ENCODE peak calls at places on chromosome 6, in four cellular contexts. Q, H, A and N are unnamed samples.

GRCh38 chr6:25280617-25280990 is 1.4 kb downstream of the CARMIL1 start:
- DNase-seq in Q (no peak), A (no peak), H (no peak), N (no peak)

GRCh38 chr6:162181741-162182401 is 545.7 kb downstream of the PRKN start:
- DNase-seq in A (no peak), Q (no peak), H (no peak), N (no peak)

GRCh38 chr6:91608428-91608827 is 1021.6 kb upstream of the MAP3K7 start:
- DNase-seq in A (no peak), H (no peak), Q (no peak), N (no peak)

GRCh38 chr6:34890526-34890910 is 1.5 kb downstream of the ANKS1A start:
- DNase-seq in A (no peak), H (no peak), Q (no peak), N (no peak)

GRCh38 chr6:167130008-167130677 is 7.2 kb downstream of the CCR6 start:
- DNase-seq in Q (no peak), H (no peak), A (no peak), N (no peak)

GRCh38 chr6:29011276-29011734 is 6.2 kb upstream of the ZNF311 start:
- DNase-seq in A (no peak), H (peak; percentile 48), Q (no peak), N (no peak)

GRCh38 chr6:1042583-1043457 is 269.1 kb upstream of the FOXQ1 start:
- DNase-seq in Q (no peak), H (no peak), A (no peak), N (no peak)

GRCh38 chr6:102766946-102767345 is 1373.4 kb downstream of the GRIK2 start:
- DNase-seq in Q (no peak), A (no peak), H (no peak), N (no peak)

GRCh38 chr6:46207174-46207573 is 36.4 kb upstream of the ENPP5 start:
- DNase-seq in A (no peak), H (no peak), Q (no peak), N (no peak)

GRCh38 chr6:124882580-124883393 is 79.5 kb upstream of the RNF217 start:
- DNase-seq in Q (no peak), H (no peak), A (no peak), N (no peak)

GRCh38 chr6:159676804-159677203 is 16.2 kb downstream of the SOD2 start:
- DNase-seq in H (no peak), Q (no peak), A (no peak), N (no peak)

GRCh38 chr6:170142559-170142958 is 148.3 kb downstream of the DLL1 start:
- DNase-seq in Q (no peak), A (peak; percentile 45), H (no peak), N (no peak)

GRCh38 chr6:96499781-96500180 is 21.8 kb upstream of the UFL1 start:
- DNase-seq in Q (no peak), A (no peak), H (peak; percentile 69), N (no peak)

GRCh38 chr6:158854214-158855101 is 35.3 kb upstream of the EZR start:
- DNase-seq in H (peak; percentile 29), A (no peak), Q (no peak), N (no peak)

GRCh38 chr6:54935739-54936138 is 89.2 kb downstream of the FAM83B start:
- DNase-seq in H (no peak), Q (no peak), A (no peak), N (no peak)

GRCh38 chr6:102942206-102942605 is 1548.7 kb downstream of the GRIK2 start:
- DNase-seq in A (no peak), Q (no peak), H (no peak), N (no peak)

GRCh38 chr6:87540541-87540940 is 49.2 kb downstream of the RARS2 start:
- DNase-seq in A (no peak), Q (no peak), H (no peak), N (no peak)

GRCh38 chr6:33417127-33417902 is 592 bp downstream of the CUTA start:
- DNase-seq in H (peak; percentile 20), Q (no peak), A (no peak), N (no peak)

GRCh38 chr6:94727710-94728109 is 849.6 kb upstream of the MANEA start:
- DNase-seq in H (no peak), A (no peak), Q (no peak), N (no peak)

GRCh38 chr6:142846883-142847287 is 98.1 kb downstream of the HIVEP2 start:
- DNase-seq in A (no peak), Q (peak; percentile 85), H (no peak), N (no peak)

GRCh38 chr6:37547564-37548061 is 47.9 kb upstream of the CCDC167 start:
- DNase-seq in A (no peak), Q (no peak), H (peak; percentile 17), N (no peak)

GRCh38 chr6:112218563-112218962 is 35.8 kb downstream of the LAMA4 start:
- DNase-seq in Q (no peak), H (no peak), A (no peak), N (no peak)

GRCh38 chr6:27679308-27679967 is 206.5 kb upstream of the ZNF184 start:
- DNase-seq in A (no peak), Q (no peak), H (no peak), N (no peak)

GRCh38 chr6:162478191-162478642 is 249.3 kb downstream of the PRKN start:
- DNase-seq in A (no peak), H (no peak), Q (no peak), N (no peak)

GRCh38 chr6:146902846-146903245 is 301.4 kb upstream of the STXBP5 start:
- DNase-seq in H (no peak), Q (no peak), A (no peak), N (no peak)

GRCh38 chr6:158422629-158423238 is 110.5 kb downstream of the TULP4 start:
- DNase-seq in H (no peak), A (no peak), Q (no peak), N (no peak)

DNA sequence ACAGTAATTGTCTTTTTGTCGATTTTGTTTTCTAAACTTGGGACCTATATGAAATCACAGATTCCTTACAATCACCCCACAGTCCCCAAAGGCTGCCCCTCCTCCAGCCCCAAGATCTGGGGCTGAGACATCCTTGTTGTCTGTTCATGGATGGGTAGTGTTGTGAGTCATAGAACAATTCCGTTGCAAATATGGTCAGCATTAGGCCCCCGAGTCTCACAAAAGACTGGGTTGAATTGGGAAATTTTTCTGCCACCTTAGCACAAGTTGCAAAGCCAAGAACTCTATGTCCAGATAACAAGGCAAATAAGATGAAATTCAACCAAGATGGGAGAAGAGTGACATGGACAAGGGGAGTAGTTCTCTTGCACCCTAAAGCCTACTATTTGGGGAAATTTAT is 10.5 kb upstream of the TAB2 start:
- DNase-seq in H (no peak), Q (no peak), A (no peak), N (no peak)
- H3K27me3 ChIP-seq in H (no peaks in the 10 kb centered on the region), Q (no peaks in the 10 kb centered on the region), A (no peaks in the 10 kb centered on the region), N (no peaks in the 10 kb centered on the region)

DNA sequence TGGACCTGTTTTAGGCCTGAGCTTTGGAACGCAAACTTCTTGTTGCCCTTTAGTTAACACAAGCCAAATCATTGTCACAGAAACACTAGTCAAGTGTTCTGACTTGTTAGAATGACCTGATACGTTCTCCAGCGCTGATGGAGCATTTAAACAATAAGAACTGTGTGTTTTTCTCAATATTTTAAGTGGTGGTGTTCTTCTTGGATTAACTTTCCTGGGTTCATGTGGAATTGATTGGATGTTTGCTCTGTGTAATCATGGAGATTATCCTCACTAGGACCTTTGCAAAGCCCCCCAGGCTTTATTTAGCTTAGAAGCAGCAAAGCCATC is 1.6 kb downstream of the LRRC1 start:
- DNase-seq in H (no peak), Q (no peak), A (no peak), N (no peak)
- H3K4me1 ChIP-seq in H (peaks cover 13% of the 10 kb centered on the region), Q (peaks cover 21% of the 10 kb centered on the region), A (peaks cover 11% of the 10 kb centered on the region), N (peaks cover 63% of the 10 kb centered on the region)

GRCh38 chr6:168739381-168739780 is 298.4 kb downstream of the SMOC2 start:
- DNase-seq in H (no peak), A (no peak), Q (no peak), N (no peak)

GRCh38 chr6:168744866-168745265 is 303.9 kb downstream of the SMOC2 start:
- DNase-seq in H (no peak), Q (no peak), A (no peak), N (no peak)

GRCh38 chr6:168737481-168737880 is 296.5 kb downstream of the SMOC2 start:
- DNase-seq in Q (no peak), A (no peak), H (no peak), N (no peak)

GRCh38 chr6:168742146-168742782 is 301.3 kb downstream of the SMOC2 start:
- DNase-seq in H (no peak), A (no peak), Q (no peak), N (no peak)

DNA sequence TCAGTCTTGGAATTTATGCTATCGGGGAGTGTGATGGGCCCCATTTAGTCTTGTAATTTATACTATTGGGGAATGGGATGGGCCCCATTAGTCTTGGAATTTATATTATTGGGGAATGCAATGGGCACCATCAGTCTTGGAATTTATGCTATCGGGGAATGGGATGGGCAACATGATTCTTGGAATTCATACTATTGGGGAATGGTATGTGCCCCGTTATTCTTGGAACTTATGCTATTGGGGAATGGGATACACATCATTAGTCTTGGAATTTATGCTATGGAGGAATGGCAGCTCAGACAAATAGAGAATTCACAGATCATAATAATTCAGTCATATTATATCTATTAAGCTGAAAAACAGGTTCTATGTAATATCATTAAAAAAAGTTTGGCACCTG is 300.3 kb downstream of the SMOC2 start:
- DNase-seq in A (no peak), Q (no peak), H (no peak), N (no peak)
- H3K27me3 ChIP-seq in A (peaks cover 12% of the 10 kb centered on the region), Q (peaks cover 3% of the 10 kb centered on the region), H (no peaks in the 10 kb centered on the region), N (no peaks in the 10 kb centered on the region)

GRCh38 chr6:42334870-42335269 is 116.9 kb downstream of the TRERF1 start:
- DNase-seq in A (no peak), H (no peak), Q (no peak), N (no peak)
- H3K4me1 ChIP-seq in A (no peaks in the 10 kb centered on the region), H (no peaks in the 10 kb centered on the region), Q (no peaks in the 10 kb centered on the region), N (peaks cover 30% of the 10 kb centered on the region)

DNA sequence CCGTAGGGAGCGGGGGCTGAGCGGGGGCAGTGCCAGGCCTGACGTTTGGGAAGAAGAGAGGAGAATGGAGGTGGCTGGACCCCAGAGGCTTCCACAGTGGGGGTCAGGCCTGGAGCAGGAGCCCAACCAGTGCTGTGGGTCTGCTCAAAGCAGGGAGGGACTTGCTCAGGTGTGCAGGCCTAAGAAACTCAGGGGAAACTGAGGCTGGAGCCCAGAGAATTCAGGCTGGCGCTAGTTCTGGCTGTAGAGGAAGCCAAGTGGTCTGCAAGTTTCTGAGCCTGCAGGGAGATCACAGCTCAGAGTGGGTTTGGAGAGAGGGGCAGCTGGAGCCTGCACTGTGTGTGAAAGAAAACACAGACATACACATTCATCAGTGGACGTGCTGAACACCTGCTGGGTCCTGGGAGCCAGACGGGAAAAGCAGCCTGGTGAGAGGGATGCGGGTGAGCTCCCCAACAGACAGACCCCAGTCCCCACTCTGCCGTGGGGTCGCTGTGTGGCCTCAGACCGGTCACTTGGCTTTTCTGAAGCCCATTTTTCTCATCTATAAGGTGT is 17.7 kb upstream of the FOXP4 start:
- DNase-seq in H (no peak), Q (no peak), A (no peak), N (no peak)
- H3K27me3 ChIP-seq in H (no peaks in the 10 kb centered on the region), Q (peaks cover 4% of the 10 kb centered on the region), A (peaks cover 15% of the 10 kb centered on the region), N (peaks cover 95% of the 10 kb centered on the region)

GRCh38 chr6:152270301-152270925 is 366.7 kb downstream of the SYNE1 start:
- DNase-seq in H (no peak), A (no peak), Q (no peak), N (no peak)

GRCh38 chr6:152273002-152273401 is 364.2 kb downstream of the SYNE1 start:
- DNase-seq in H (no peak), A (no peak), Q (peak; percentile 24), N (no peak)

GRCh38 chr6:152273638-152274037 is 363.5 kb downstream of the SYNE1 start:
- DNase-seq in Q (no peak), H (no peak), A (no peak), N (no peak)

GRCh38 chr6:152272486-152272885 is 364.7 kb downstream of the SYNE1 start:
- DNase-seq in H (no peak), A (no peak), Q (no peak), N (no peak)

GRCh38 chr6:152271681-152272464 is 365.3 kb downstream of the SYNE1 start:
- DNase-seq in Q (no peak), A (no peak), H (no peak), N (no peak)
- H3K4me1 ChIP-seq in Q (peaks cover 48% of the 10 kb centered on the region), A (peaks cover 16% of the 10 kb centered on the region), H (no peaks in the 10 kb centered on the region), N (peaks cover 30% of the 10 kb centered on the region)